ENCODE peak calls at places on chromosome 13, in seven cellular contexts. N is GM23248, T is K562, O is PC-3, Y is IMR-90, H is A549, Z is fibroblast of lung. F is an unnamed sample.

GRCh38 chr13:19634129-19634740 is 776 bp downstream of the MPHOSPH8 start:
- DNase-seq in Z (peak; percentile 54), Y (peak; percentile 57), O (peak; percentile 46), T (peak; percentile 47), H (no peak), N (peak; percentile 74), F (peak; percentile 30)

GRCh38 chr13:109712187-109712601 is 74.2 kb downstream of the IRS2 start:
- DNase-seq in H (no peak), N (no peak), Y (no peak), O (no peak), T (peak; percentile 6), Z (no peak), F (no peak)

GRCh38 chr13:77351326-77351725 is 24.4 kb upstream of the MYCBP2 start:
- DNase-seq in H (no peak), T (no peak), N (no peak), O (no peak), Z (peak; percentile 2), Y (no peak), F (no peak)

GRCh38 chr13:29937836-29938235 is 87.4 kb upstream of the UBL3 start:
- DNase-seq in Z (no peak), T (no peak), Y (no peak), N (peak; percentile 9), O (no peak), H (no peak), F (no peak)

GRCh38 chr13:19959141-19959830 is 759 bp downstream of the ZMYM2 start:
- DNase-seq in H (peak; percentile 19), N (peak; percentile 81), Y (peak; percentile 39), T (peak; percentile 52), Z (peak; percentile 42), O (peak; percentile 27), F (peak; percentile 71)

GRCh38 chr13:113219311-113219940 is 10.0 kb downstream of the CUL4A start:
- DNase-seq in O (no peak), H (no peak), Z (no peak), Y (peak; percentile 14), N (peak; percentile 53), T (peak; percentile 71), F (peak; percentile 33)

GRCh38 chr13:27744861-27745260 is 47.4 kb upstream of the GSX1 start:
- DNase-seq in Z (no peak), O (no peak), T (no peak), Y (no peak), H (no peak), N (no peak), F (no peak)

GRCh38 chr13:70905035-70905434 is 796.8 kb upstream of the KLHL1 start:
- DNase-seq in O (no peak), Z (peak; percentile 1), H (no peak), Y (no peak), N (no peak), T (no peak), F (no peak)

GRCh38 chr13:112767506-112768471 is 78.0 kb downstream of the ATP11A start:
- DNase-seq in H (no peak), Y (no peak), O (no peak), T (no peak), N (no peak), Z (no peak), F (no peak)

GRCh38 chr13:25192489-25192888 is 20.4 kb upstream of the AMER2 start:
- DNase-seq in N (no peak), Y (no peak), H (no peak), O (no peak), Z (no peak), T (no peak), F (no peak)

GRCh38 chr13:59229861-59230260 is 933.9 kb downstream of the DIAPH3 start:
- DNase-seq in O (no peak), T (no peak), Y (no peak), N (no peak), Z (no peak), H (no peak), F (no peak)

GRCh38 chr13:85812282-85812681 is 13.1 kb upstream of the SLITRK6 start:
- DNase-seq in N (no peak), H (no peak), O (no peak), Y (no peak), T (no peak), Z (no peak), F (no peak)

DNA sequence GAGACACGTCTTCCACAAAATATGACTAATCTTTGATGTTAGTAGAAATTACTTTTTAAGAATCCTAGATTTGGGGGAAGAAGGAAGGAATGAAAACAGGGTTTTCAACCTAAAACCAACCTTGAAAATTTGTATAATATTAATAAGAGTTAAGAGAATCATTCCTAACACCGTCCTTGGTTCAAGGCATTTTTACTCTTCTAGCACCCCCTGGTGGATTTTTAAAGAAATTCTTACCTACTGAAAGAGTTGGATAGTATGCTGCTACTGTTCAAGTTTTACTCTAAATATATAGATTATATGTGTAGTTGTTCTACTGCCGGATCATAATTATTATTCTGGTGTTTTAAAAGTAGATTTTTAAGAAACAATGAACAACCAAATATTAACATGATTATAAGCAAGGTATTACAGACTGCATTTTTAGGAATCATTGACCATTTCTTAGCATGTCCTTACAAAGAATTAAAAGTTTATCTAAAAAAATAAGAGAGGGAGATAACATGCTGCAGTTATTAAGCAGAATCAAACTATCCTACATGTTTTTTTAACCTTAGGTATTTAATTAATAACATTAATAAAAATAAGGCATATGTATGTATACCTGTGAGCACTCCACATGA is 7.4 kb upstream of the SLITRK6 start:
- DNase-seq in O (peak; percentile 72), Y (peak; percentile 61), N (peak; percentile 47), Z (peak; percentile 30), T (peak; percentile 16), H (no peak), F (peak; percentile 77)
- H3K4me2 ChIP-seq in O (peak overlapping the region; percentile 30), Y (no peak overlapping the region), N (no peak overlapping the region), Z (no peak overlapping the region), T (no peak overlapping the region), H (peak overlapping the region; percentile 52), F (peak overlapping the region; percentile 33)

GRCh38 chr13:95641961-95642621 is 2.4 kb downstream of the DZIP1 start:
- DNase-seq in O (no peak), Y (peak; percentile 43), H (no peak), Z (peak; percentile 72), N (peak; percentile 77), T (no peak), F (peak; percentile 73)

GRCh38 chr13:95644611-95645052 is at the start of gene DZIP1:
- DNase-seq in T (no peak), Y (peak; percentile 83), H (peak; percentile 52), Z (peak; percentile 88), N (peak; percentile 95), O (peak; percentile 40), F (peak; percentile 76)

GRCh38 chr13:95643009-95643408 is 1.5 kb downstream of the DZIP1 start:
- DNase-seq in O (no peak), T (no peak), Y (no peak), N (no peak), Z (no peak), H (no peak), F (no peak)

GRCh38 chr13:95643814-95644598 is 500 bp downstream of the DZIP1 start:
- DNase-seq in Y (peak; percentile 35), N (peak; percentile 74), Z (peak; percentile 57), O (no peak), T (no peak), H (peak; percentile 10), F (peak; percentile 32)

GRCh38 chr13:95643471-95643813 is 1.1 kb downstream of the DZIP1 start:
- DNase-seq in Y (peak; percentile 43), T (no peak), H (no peak), N (peak; percentile 58), O (no peak), Z (peak; percentile 56), F (peak; percentile 16)
- H3K27ac ChIP-seq in Y (peak overlapping the region; percentile 80), T (no peak overlapping the region), H (peak overlapping the region; percentile 97), N (peak overlapping the region; percentile 58), O (no peak overlapping the region), Z (peak overlapping the region; percentile 79), F (peak overlapping the region; percentile 74)

GRCh38 chr13:90414691-90415596 is 932.5 kb upstream of the MIR17HG start:
- DNase-seq in Y (peak; percentile 81), T (no peak), H (peak; percentile 18), N (peak; percentile 82), O (peak; percentile 47), Z (peak; percentile 85), F (no peak)

GRCh38 chr13:90416938-90417337 is 930.5 kb upstream of the MIR17HG start:
- DNase-seq in Z (peak; percentile 51), H (no peak), N (no peak), O (no peak), Y (no peak), T (no peak), F (no peak)

GRCh38 chr13:90413548-90413947 is 933.9 kb upstream of the MIR17HG start:
- DNase-seq in Y (no peak), Z (no peak), T (no peak), H (no peak), O (no peak), N (no peak), F (no peak)

GRCh38 chr13:90416519-90416918 is 931.0 kb upstream of the MIR17HG start:
- DNase-seq in O (peak; percentile 6), H (no peak), T (no peak), Y (peak; percentile 43), Z (peak; percentile 94), N (peak; percentile 74), F (no peak)

GRCh38 chr13:90415902-90416301 is 931.6 kb upstream of the MIR17HG start:
- DNase-seq in Z (peak; percentile 20), Y (no peak), H (no peak), N (peak; percentile 33), T (no peak), O (no peak), F (no peak)
- H3K4me2 ChIP-seq in Z (no peak overlapping the region), Y (no peak overlapping the region), H (no peak overlapping the region), N (peak overlapping the region; percentile 54), T (no peak overlapping the region), O (no peak overlapping the region), F (no peak overlapping the region)

GRCh38 chr13:40966298-40966697 is 52.8 kb downstream of the ELF1 start:
- DNase-seq in T (no peak), Z (no peak), Y (no peak), O (no peak), H (no peak), N (no peak), F (no peak)
- H3K27ac ChIP-seq in T (no peak overlapping the region), Z (no peak overlapping the region), Y (no peak overlapping the region), O (no peak overlapping the region), H (no peak overlapping the region), N (no peak overlapping the region), F (no peak overlapping the region)

DNA sequence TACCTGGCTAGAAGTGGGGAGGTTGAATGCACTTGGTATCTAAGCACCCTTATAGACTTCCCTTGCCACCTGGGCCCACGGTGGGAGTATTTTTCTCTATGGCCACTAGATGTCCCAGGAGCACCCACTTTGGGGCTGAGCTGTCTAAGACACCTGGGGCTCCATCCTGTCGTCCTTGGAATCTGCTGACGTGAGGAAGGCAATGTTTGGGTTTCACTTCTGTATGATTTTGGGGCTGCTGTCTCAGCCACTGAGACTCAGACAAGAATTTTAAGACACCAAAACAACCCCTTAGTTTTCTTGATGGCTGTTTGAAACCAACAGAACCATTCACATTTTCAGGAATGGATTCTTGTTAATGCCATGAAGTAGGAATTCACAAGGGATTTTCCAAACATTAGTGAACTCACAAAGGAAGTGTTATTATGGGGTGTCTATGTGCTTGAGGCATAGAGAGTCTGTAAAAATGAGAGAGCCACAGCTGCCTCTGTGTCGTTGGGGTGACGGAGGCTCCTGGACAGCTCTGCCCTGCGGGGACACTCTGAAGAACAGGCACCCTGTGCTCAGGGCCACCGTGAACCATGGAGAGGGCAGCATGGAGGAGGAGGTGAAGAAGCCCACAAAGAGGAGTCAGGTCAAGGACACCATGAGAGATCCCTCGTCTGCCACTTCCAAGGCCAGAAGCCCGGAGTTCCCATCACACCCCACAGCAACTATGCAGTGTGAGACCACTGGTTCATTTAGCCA is 106.8 kb upstream of the SPATA13 start:
- DNase-seq in Z (peak; percentile 60), O (peak; percentile 91), N (peak; percentile 73), Y (peak; percentile 68), H (peak; percentile 40), T (peak; percentile 47), F (peak; percentile 86)
- H3K4me2 ChIP-seq in Z (peak overlapping the region; percentile 11), O (peak overlapping the region; percentile 52), N (no peak overlapping the region), Y (peak overlapping the region; percentile 33), H (peak overlapping the region; percentile 44), T (no peak overlapping the region), F (peak overlapping the region; percentile 52)

F was measured in hepatocyte.